ENCODE peak calls at places on chromosomes 5 and 9, in five cellular contexts. E, D, U, P and H are unnamed samples.

GRCh38 chr9:36150529-36151305 is 14.2 kb downstream of the GLIPR2 start:
- DNase-seq in P (no peak), U (no peak), D (no peak), E (no peak), H (no peak)

GRCh38 chr5:14428302-14429081 is 153.1 kb upstream of the OTULINL start:
- DNase-seq in U (no peak), D (peak; percentile 90), E (no peak), P (peak; percentile 85), H (peak; percentile 74)

GRCh38 chr9:73872693-73873092 is 624.4 kb upstream of the RORB start:
- DNase-seq in U (no peak), D (no peak), P (no peak), E (no peak), H (no peak)

GRCh38 chr5:175470756-175471155 is 7.6 kb upstream of the SFXN1 start:
- DNase-seq in U (no peak), E (no peak), D (no peak), P (no peak), H (no peak)

GRCh38 chr9:114551750-114552685 is 35.6 kb upstream of the ATP6V1G1 start:
- DNase-seq in E (no peak), U (no peak), D (peak; percentile 96), P (peak; percentile 96), H (peak; percentile 98)

GRCh38 chr5:92496545-92496944 is 1084.5 kb downstream of the NR2F1-AS1 start:
- DNase-seq in U (no peak), D (no peak), P (no peak), E (no peak), H (no peak)

GRCh38 chr9:80650964-80651555 is 1038.3 kb downstream of the TLE1 start:
- DNase-seq in P (peak; percentile 82), E (no peak), D (peak; percentile 48), U (no peak), H (peak; percentile 82)

GRCh38 chr5:98175474-98175873 is 598.0 kb upstream of the RGMB start:
- DNase-seq in D (no peak), P (no peak), E (no peak), U (no peak), H (no peak)

GRCh38 chr9:129513282-129513681 is 107.6 kb downstream of the C9orf50 start:
- DNase-seq in U (no peak), P (no peak), D (no peak), E (no peak), H (no peak)

GRCh38 chr9:136091582-136092352 is 3.3 kb downstream of the NACC2 start:
- DNase-seq in P (no peak), D (peak; percentile 76), E (no peak), U (no peak), H (peak; percentile 23)

GRCh38 chr9:109181284-109181683 is 14.2 kb upstream of the FRRS1L start:
- DNase-seq in E (peak; percentile 53), D (no peak), P (no peak), U (no peak), H (no peak)

GRCh38 chr9:111598730-111599091 is 736 bp downstream of the PTGR1 start:
- DNase-seq in E (peak; percentile 34), U (no peak), D (peak; percentile 63), P (peak; percentile 78), H (peak; percentile 62)

GRCh38 chr9:137405677-137406081 is 17.3 kb downstream of the EXD3 start:
- DNase-seq in D (no peak), U (no peak), E (no peak), P (peak; percentile 29), H (no peak)

GRCh38 chr9:38313421-38313820 is 79.1 kb upstream of the ALDH1B1 start:
- DNase-seq in E (no peak), D (no peak), P (no peak), U (no peak), H (no peak)

GRCh38 chr5:179262126-179262920 is 82.9 kb downstream of the ADAMTS2 start:
- DNase-seq in E (no peak), U (no peak), P (no peak), D (peak; percentile 53), H (no peak)

GRCh38 chr5:65555266-65555665 is 7.7 kb downstream of the CENPK start:
- DNase-seq in E (no peak), D (no peak), U (no peak), P (no peak), H (no peak)

GRCh38 chr9:10700266-10700665 is 87.5 kb upstream of the PTPRD start:
- DNase-seq in E (no peak), D (no peak), U (no peak), P (peak; percentile 1), H (peak; percentile 5)

GRCh38 chr5:151202381-151203139 is 21.3 kb downstream of the CCDC69 start:
- DNase-seq in U (no peak), P (peak; percentile 86), E (no peak), D (peak; percentile 91), H (peak; percentile 73)

GRCh38 chr9:4321554-4321953 is 21.7 kb upstream of the GLIS3 start:
- DNase-seq in P (no peak), E (no peak), D (no peak), U (no peak), H (no peak)

GRCh38 chr9:42852133-42852532 is 668.7 kb downstream of the SPATA31A6 start:
- DNase-seq in U (peak; percentile 27), E (no peak), P (peak; percentile 59), D (peak; percentile 1), H (peak; percentile 65)

GRCh38 chr5:173012882-173013281 is 29.3 kb downstream of the ATP6V0E1 start:
- DNase-seq in P (peak; percentile 44), E (no peak), U (no peak), D (no peak), H (peak; percentile 51)

GRCh38 chr5:176736271-176736965 is 73.9 kb upstream of the UNC5A start:
- DNase-seq in U (no peak), D (no peak), P (no peak), E (no peak), H (no peak)

GRCh38 chr5:54148062-54148461 is 162.3 kb downstream of the ARL15 start:
- DNase-seq in U (no peak), D (no peak), P (peak; percentile 18), E (no peak), H (peak; percentile 52)